ENCODE peak calls at places on chromosome 15, in four cellular contexts. One of them, this sample, is unnamed.
A peak's percentile ranks its signal among the peaks of the same experiment; 100 is the strongest.

GRCh38 chr15:77500986-77501385 is 80.3 kb downstream of the HMG20A start:
- DNase-seq in left ventricle myocardium inferior: no peak
- DNase-seq in NCI-H1092 treated with DMSO at 0.1 percent for 48 hours: no peak
- DNase-seq in D341Med: no peak
- DNase-seq in this sample: no peak

GRCh38 chr15:69031013-69032001 is 16.8 kb downstream of the NOX5 start:
- DNase-seq in left ventricle myocardium inferior: peak; percentile 24
- DNase-seq in NCI-H1092 treated with DMSO at 0.1 percent for 48 hours: no peak
- DNase-seq in D341Med: peak; percentile 86
- DNase-seq in this sample: peak; percentile 76

GRCh38 chr15:81268881-81269601 is 54.9 kb downstream of the STARD5 start:
- DNase-seq in left ventricle myocardium inferior: no peak
- DNase-seq in NCI-H1092 treated with DMSO at 0.1 percent for 48 hours: no peak
- DNase-seq in D341Med: no peak
- DNase-seq in this sample: no peak

GRCh38 chr15:101379647-101380046 is 84.6 kb upstream of the SNRPA1 start:
- DNase-seq in left ventricle myocardium inferior: no peak
- DNase-seq in NCI-H1092 treated with DMSO at 0.1 percent for 48 hours: no peak
- DNase-seq in D341Med: no peak
- DNase-seq in this sample: no peak

GRCh38 chr15:100704281-100705055 is 102.1 kb downstream of the ASB7 start:
- DNase-seq in left ventricle myocardium inferior: no peak
- DNase-seq in NCI-H1092 treated with DMSO at 0.1 percent for 48 hours: no peak
- DNase-seq in D341Med: no peak
- DNase-seq in this sample: no peak

GRCh38 chr15:56366211-56366610 is 985 bp downstream of the TEX9 start:
- DNase-seq in left ventricle myocardium inferior: no peak
- DNase-seq in NCI-H1092 treated with DMSO at 0.1 percent for 48 hours: no peak
- DNase-seq in D341Med: no peak
- DNase-seq in this sample: no peak

GRCh38 chr15:90686435-90687218 is 30.5 kb upstream of the BLM start:
- DNase-seq in left ventricle myocardium inferior: no peak
- DNase-seq in NCI-H1092 treated with DMSO at 0.1 percent for 48 hours: no peak
- DNase-seq in D341Med: no peak
- DNase-seq in this sample: no peak

GRCh38 chr15:71686221-71687050 is 123.9 kb upstream of the NR2E3 start:
- DNase-seq in left ventricle myocardium inferior: no peak
- DNase-seq in NCI-H1092 treated with DMSO at 0.1 percent for 48 hours: no peak
- DNase-seq in D341Med: no peak
- DNase-seq in this sample: no peak

GRCh38 chr15:100765458-100766224 is 114.0 kb upstream of the ALDH1A3 start:
- DNase-seq in left ventricle myocardium inferior: no peak
- DNase-seq in NCI-H1092 treated with DMSO at 0.1 percent for 48 hours: no peak
- DNase-seq in D341Med: peak; percentile 10
- DNase-seq in this sample: no peak

GRCh38 chr15:70281811-70282307 is 184.1 kb upstream of the TLE3 start:
- DNase-seq in left ventricle myocardium inferior: no peak
- DNase-seq in NCI-H1092 treated with DMSO at 0.1 percent for 48 hours: no peak
- DNase-seq in D341Med: peak; percentile 7
- DNase-seq in this sample: no peak

GRCh38 chr15:73515520-73515919 is 72.6 kb downstream of the REC114 start:
- DNase-seq in left ventricle myocardium inferior: no peak
- DNase-seq in NCI-H1092 treated with DMSO at 0.1 percent for 48 hours: no peak
- DNase-seq in D341Med: no peak
- DNase-seq in this sample: no peak

This sample was measured in K562.